ENCODE peak calls at places on chromosomes 11 and 22, in six cellular contexts. M is stimulated activated CD4-positive, alpha-beta T cell treated with anti-CD3 and anti-CD28 coated beads, Interleukin-4, amount 100 ng/mL, for 48 hours; W is brain microvascular endothelial cell; Y is AG09309; J is fibroblast of mammary gland; S is iPS DF 6.9. N is an unnamed sample.

GRCh38 chr11:69394234-69394891 is 87.1 kb upstream of the LINC01488 start:
- DNase-seq in W (no peak), S (no peak), J (no peak), M (no peak), Y (no peak), N (no peak)

GRCh38 chr22:42991010-42991651 is 23.8 kb downstream of the PACSIN2 start:
- DNase-seq in W (peak), M (no peak), J (peak), S (no peak), Y (peak), N (no peak)

GRCh38 chr11:19874241-19874640 is 161.6 kb downstream of the NAV2 start:
- DNase-seq in J (no peak), W (no peak), M (no peak), Y (no peak), S (no peak), N (no peak)

GRCh38 chr22:24325105-24325757 is 54.6 kb downstream of the SPECC1L start:
- DNase-seq in Y (peak), W (peak), S (no peak), J (peak), M (no peak), N (no peak)

GRCh38 chr22:41231369-41231768 is 9.4 kb downstream of the CHADL start:
- DNase-seq in S (no peak), J (no peak), Y (no peak), M (no peak), W (no peak), N (no peak)

GRCh38 chr11:7576671-7577225 is 62.9 kb downstream of the PPFIBP2 start:
- DNase-seq in S (no peak), J (peak), W (no peak), M (no peak), Y (no peak), N (no peak)

GRCh38 chr11:76835928-76836612 is 24.6 kb upstream of the ACER3 start:
- DNase-seq in W (no peak), Y (peak), S (no peak), J (peak), M (no peak), N (no peak)

GRCh38 chr11:34823197-34823596 is 93.0 kb downstream of the APIP start:
- DNase-seq in W (no peak), M (no peak), J (no peak), Y (no peak), S (no peak), N (no peak)

GRCh38 chr11:12841946-12842630 is 167.0 kb upstream of the RASSF10 start:
- DNase-seq in Y (peak), J (peak), S (no peak), W (peak), M (no peak), N (no peak)

GRCh38 chr22:31126128-31126868 is 3.5 kb downstream of the INPP5J start:
- DNase-seq in M (no peak), W (no peak), S (no peak), Y (no peak), J (no peak), N (no peak)

GRCh38 chr11:59463176-59463575 is 6.4 kb downstream of the OR4D6 start:
- DNase-seq in S (no peak), J (peak), M (no peak), Y (no peak), W (no peak), N (no peak)

GRCh38 chr11:47329431-47329993 is 23.0 kb downstream of the MYBPC3 start:
- DNase-seq in Y (no peak), W (no peak), M (no peak), S (no peak), J (no peak), N (no peak)

GRCh38 chr11:106872246-106872645 is 146.0 kb downstream of the GUCY1A2 start:
- DNase-seq in M (no peak), J (no peak), W (no peak), Y (no peak), S (no peak), N (no peak)

GRCh38 chr11:125110996-125111340 is 458 bp downstream of the TMEM218 start:
- DNase-seq in J (peak), W (peak), Y (no peak), S (no peak), M (no peak), N (no peak)